ENCODE peak calls at places on chromosome 22, in seven cellular contexts. E, K, Y, W, Q, U and Z are unnamed samples.

GRCh38 chr22:25878933-25879332 is 136.9 kb downstream of the MYO18B start:
- DNase-seq in E (no peak), K (no peak), Y (no peak), W (no peak), Q (no peak), U (no peak), Z (no peak)

GRCh38 chr22:41201146-41201545 is 4.0 kb upstream of the L3MBTL2 start:
- DNase-seq in E (no peak), K (no peak), Y (no peak), W (no peak), Q (no peak), U (no peak), Z (no peak)

GRCh38 chr22:26852176-26852575 is 194.8 kb downstream of the MIAT start:
- DNase-seq in E (no peak), K (no peak), Y (no peak), W (no peak), Q (peak; percentile 89), U (peak; percentile 51), Z (no peak)

GRCh38 chr22:27412866-27413445 is 388.6 kb downstream of the MN1 start:
- DNase-seq in E (no peak), K (no peak), Y (no peak), W (no peak), Q (no peak), U (no peak), Z (no peak)

GRCh38 chr22:30290679-30291333 is 1.5 kb upstream of the CASTOR1 start:
- DNase-seq in E (no peak), K (peak; percentile 81), Y (peak; percentile 96), W (no peak), Q (peak; percentile 41), U (peak; percentile 24), Z (no peak)

GRCh38 chr22:31036671-31037550 is 44.2 kb upstream of the SMTN start:
- DNase-seq in E (no peak), K (no peak), Y (no peak), W (no peak), Q (no peak), U (no peak), Z (no peak)

GRCh38 chr22:37088108-37088605 is 21.4 kb downstream of the TMPRSS6 start:
- DNase-seq in E (no peak), K (no peak), Y (no peak), W (no peak), Q (no peak), U (no peak), Z (no peak)

GRCh38 chr22:37599161-37599560 is 9.5 kb upstream of the GGA1 start:
- DNase-seq in E (no peak), K (no peak), Y (peak; percentile 41), W (no peak), Q (no peak), U (no peak), Z (peak; percentile 20)

GRCh38 chr22:49261616-49262015 is 566.1 kb downstream of the BRD1 start:
- DNase-seq in E (no peak), K (no peak), Y (no peak), W (no peak), Q (no peak), U (no peak), Z (no peak)

GRCh38 chr22:22462813-22463567 is 45.6 kb downstream of the ZNF280B start:
- DNase-seq in E (no peak), K (no peak), Y (no peak), W (no peak), Q (peak; percentile 40), U (no peak), Z (no peak)

GRCh38 chr22:39177791-39178190 is 25.3 kb upstream of the CBX7 start:
- DNase-seq in E (no peak), K (no peak), Y (no peak), W (no peak), Q (no peak), U (no peak), Z (no peak)

GRCh38 chr22:32430352-32430751 is 18.3 kb upstream of the RTCB start:
- DNase-seq in E (no peak), K (no peak), Y (no peak), W (no peak), Q (no peak), U (no peak), Z (no peak)

GRCh38 chr22:26587991-26588613 is 1.8 kb downstream of the TPST2 start:
- DNase-seq in E (no peak), K (no peak), Y (no peak), W (no peak), Q (no peak), U (no peak), Z (no peak)

GRCh38 chr22:17864398-17865182 is 90.3 kb upstream of the BID start:
- DNase-seq in E (no peak), K (no peak), Y (no peak), W (no peak), Q (no peak), U (no peak), Z (no peak)